ENCODE peak calls at places on chromosome 15, in five cellular contexts. I is hypothalamus, A is mucosa of descending colon, W is nucleus accumbens, S is heart right ventricle. M is an unnamed sample.

GRCh38 chr15:36887214-36888017 is 212.9 kb downstream of the MEIS2 start:
- DNase-seq in I (no peak), A (no peak), W (no peak), S (no peak), M (no peak)

GRCh38 chr15:33007295-33007855 is 187.1 kb downstream of the FMN1 start:
- DNase-seq in I (no peak), A (no peak), W (peak), S (no peak), M (no peak)

GRCh38 chr15:74302821-74303359 is 64.6 kb downstream of the CYP11A1 start:
- DNase-seq in I (no peak), A (peak), W (peak), S (peak), M (peak)

GRCh38 chr15:81160312-81161214 is 26.5 kb downstream of the CFAP161 start:
- DNase-seq in I (no peak), A (peak), W (no peak), S (peak), M (no peak)

GRCh38 chr15:46892621-46893160 is 824.6 kb upstream of the SEMA6D start:
- DNase-seq in I (no peak), A (no peak), W (no peak), S (no peak), M (no peak)

GRCh38 chr15:81327526-81327925 is 3.6 kb upstream of the STARD5 start:
- DNase-seq in I (no peak), A (no peak), W (no peak), S (no peak), M (no peak)

GRCh38 chr15:38589502-38589901 is 24.9 kb upstream of the RASGRP1 start:
- DNase-seq in I (no peak), A (no peak), W (no peak), S (no peak), M (no peak)

GRCh38 chr15:82680200-82681102 is 29.2 kb downstream of the AP3B2 start:
- DNase-seq in I (no peak), A (peak), W (no peak), S (no peak), M (peak)

GRCh38 chr15:57969355-57969754 is 96.2 kb downstream of the ALDH1A2 start:
- DNase-seq in I (no peak), A (peak), W (no peak), S (no peak), M (no peak)

GRCh38 chr15:34890424-34890823 is 79.1 kb downstream of the AQR start:
- DNase-seq in I (no peak), A (no peak), W (no peak), S (no peak), M (no peak)

GRCh38 chr15:101359365-101359947 is 64.4 kb upstream of the SNRPA1 start:
- DNase-seq in I (no peak), A (no peak), W (peak), S (no peak), M (no peak)

GRCh38 chr15:70092462-70092850 is 5.3 kb downstream of the TLE3 start:
- DNase-seq in I (no peak), A (no peak), W (no peak), S (no peak), M (no peak)

M was measured in effector CD4-positive, alpha-beta T cell.